ENCODE peak calls at places on chromosomes 3 and 15, in eight cellular contexts. I, K, N, A, V, W, J and T are unnamed samples.
A peak's percentile ranks its signal among the peaks of the same experiment; 100 is the strongest.

GRCh38 chr15:98954411-98954810 is 53.2 kb downstream of the PGPEP1L start:
- DNase-seq in I (peak; percentile 33), K (peak; percentile 83), N (peak; percentile 70), A (no peak), V (peak; percentile 85), W (peak; percentile 88), J (peak; percentile 94), T (peak; percentile 87)

GRCh38 chr3:107969994-107970896 is 120.6 kb downstream of the CD47 start:
- DNase-seq in I (peak; percentile 39), K (no peak), N (no peak), A (no peak), V (no peak), W (peak; percentile 16), J (no peak), T (no peak)

GRCh38 chr15:97904196-97904572 is 56.3 kb upstream of the ARRDC4 start:
- DNase-seq in I (peak; percentile 77), K (peak; percentile 65), N (peak; percentile 76), A (peak; percentile 90), V (peak; percentile 87), W (peak; percentile 44), J (peak; percentile 87), T (peak; percentile 83)

GRCh38 chr3:97658670-97659285 is 105.8 kb upstream of the ARL6 start:
- DNase-seq in I (no peak), K (no peak), N (no peak), A (peak; percentile 79), V (no peak), W (peak; percentile 2), J (no peak), T (no peak)

GRCh38 chr3:52470920-52471319 is 15.5 kb downstream of the NISCH start:
- DNase-seq in I (no peak), K (no peak), N (no peak), A (no peak), V (no peak), W (no peak), J (no peak), T (peak; percentile 31)

GRCh38 chr3:105691053-105691452 is 177.8 kb downstream of the CBLB start:
- DNase-seq in I (no peak), K (no peak), N (no peak), A (no peak), V (no peak), W (peak; percentile 6), J (no peak), T (no peak)

GRCh38 chr15:41854443-41854842 is 15.8 kb downstream of the PLA2G4B start:
- DNase-seq in I (no peak), K (no peak), N (no peak), A (no peak), V (no peak), W (no peak), J (no peak), T (no peak)

GRCh38 chr3:7421065-7421464 is 560.1 kb downstream of the GRM7 start:
- DNase-seq in I (no peak), K (no peak), N (no peak), A (peak; percentile 30), V (no peak), W (no peak), J (no peak), T (no peak)

GRCh38 chr3:116083686-116084085 is 361.6 kb downstream of the LSAMP start:
- DNase-seq in I (no peak), K (no peak), N (no peak), A (no peak), V (no peak), W (peak; percentile 3), J (no peak), T (no peak)

GRCh38 chr15:84859143-84859542 is 25.3 kb upstream of the SLC28A1 start:
- DNase-seq in I (peak; percentile 48), K (no peak), N (no peak), A (no peak), V (no peak), W (no peak), J (no peak), T (no peak)

GRCh38 chr15:78907577-78907976 is 34.9 kb downstream of the MORF4L1 start:
- DNase-seq in I (no peak), K (no peak), N (no peak), A (peak; percentile 90), V (no peak), W (no peak), J (no peak), T (no peak)

GRCh38 chr3:77001071-77001470 is 38.8 kb upstream of the ROBO2 start:
- DNase-seq in I (no peak), K (no peak), N (no peak), A (no peak), V (no peak), W (no peak), J (no peak), T (no peak)

GRCh38 chr3:124149081-124149480 is 157.2 kb upstream of the ROPN1 start:
- DNase-seq in I (no peak), K (no peak), N (no peak), A (no peak), V (no peak), W (no peak), J (no peak), T (no peak)

GRCh38 chr3:64239841-64240240 is 14.6 kb upstream of the PRICKLE2 start:
- DNase-seq in I (no peak), K (no peak), N (no peak), A (no peak), V (no peak), W (no peak), J (no peak), T (no peak)

GRCh38 chr15:75751116-75751875 is 38.6 kb upstream of the CSPG4 start:
- DNase-seq in I (no peak), K (no peak), N (peak; percentile 5), A (no peak), V (no peak), W (no peak), J (no peak), T (no peak)

GRCh38 chr15:96320703-96321421 is 9.6 kb upstream of the NR2F2 start:
- DNase-seq in I (no peak), K (no peak), N (no peak), A (no peak), V (no peak), W (no peak), J (no peak), T (no peak)

GRCh38 chr3:196991581-196992460 is 23.2 kb upstream of the PIGZ start:
- DNase-seq in I (no peak), K (peak; percentile 8), N (no peak), A (no peak), V (no peak), W (no peak), J (peak; percentile 31), T (no peak)

DNA sequence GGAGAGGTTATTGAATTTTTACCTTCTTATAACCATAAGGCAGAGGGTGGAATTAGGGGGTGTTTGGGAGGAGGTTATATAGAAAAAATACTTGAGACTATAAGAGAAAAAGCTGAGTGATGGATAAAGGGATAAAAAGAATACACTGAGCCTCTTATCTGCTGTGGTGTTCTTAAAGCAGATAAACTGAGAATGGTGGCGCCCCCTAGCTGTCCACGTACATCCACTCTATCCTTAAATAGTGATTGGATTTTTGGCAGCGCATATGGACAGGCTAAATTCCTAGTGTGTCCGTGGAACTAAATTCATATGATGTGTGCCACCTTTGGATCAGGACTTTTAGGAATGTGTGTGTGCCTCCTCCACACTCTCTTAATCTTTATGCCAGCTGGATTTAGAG is 121.1 kb downstream of the OXSM start:
- DNase-seq in I (peak; percentile 41), K (no peak), N (no peak), A (peak; percentile 89), V (peak; percentile 73), W (peak; percentile 48), J (no peak), T (no peak)
- TF ChIP-seq CTCF in I (peak; percentile 20), K (peak; percentile 36), N (no peak), A (peak; percentile 94), V (no peak), W (peak; percentile 39), J (peak; percentile 21), T (peak; percentile 21)

DNA sequence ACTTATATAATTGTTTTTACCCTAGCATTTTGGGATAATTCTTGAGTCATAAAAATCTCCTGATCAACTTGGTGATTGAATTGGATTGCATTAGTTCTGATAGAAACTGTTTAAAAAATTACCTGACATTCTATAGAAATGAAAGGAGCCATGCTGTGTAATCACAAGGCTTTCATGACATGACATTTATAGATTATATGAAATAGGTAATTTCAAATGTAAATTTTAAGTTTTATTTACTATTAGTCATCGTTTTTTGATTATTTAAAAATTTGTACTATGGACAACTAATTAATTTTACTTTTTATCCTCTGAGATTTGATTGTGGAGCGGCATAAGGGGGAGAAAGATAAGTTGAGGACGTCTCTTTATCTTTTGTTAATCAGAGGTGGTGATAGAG is 12.3 kb upstream of the CHD2 start:
- DNase-seq in I (no peak), K (no peak), N (no peak), A (no peak), V (no peak), W (no peak), J (no peak), T (no peak)
- H3K4me1 ChIP-seq in I (peaks cover 3% of the 10 kb centered on the region), K (peaks cover 95% of the 10 kb centered on the region), N (peaks cover 9% of the 10 kb centered on the region), A (peaks cover 9% of the 10 kb centered on the region), V (peaks cover 20% of the 10 kb centered on the region), W (no peaks in the 10 kb centered on the region), J (peaks cover 23% of the 10 kb centered on the region), T (peaks cover 47% of the 10 kb centered on the region)

GRCh38 chr3:61559108-61559731 is 2.2 kb upstream of the PTPRG start:
- DNase-seq in I (no peak), K (no peak), N (no peak), A (no peak), V (no peak), W (no peak), J (peak; percentile 72), T (no peak)

GRCh38 chr3:61562042-61562809 is 855 bp downstream of the PTPRG start:
- DNase-seq in I (peak; percentile 26), K (peak; percentile 31), N (no peak), A (no peak), V (no peak), W (peak; percentile 31), J (peak; percentile 65), T (peak; percentile 69)

GRCh38 chr3:61561374-61562041 is at the start of gene PTPRG:
- DNase-seq in I (peak; percentile 88), K (peak; percentile 91), N (peak; percentile 90), A (peak; percentile 93), V (peak; percentile 95), W (peak; percentile 94), J (peak; percentile 98), T (peak; percentile 95)

GRCh38 chr3:61562810-61563613 is 1.6 kb downstream of the PTPRG start:
- DNase-seq in I (peak; percentile 33), K (peak; percentile 45), N (peak; percentile 37), A (peak; percentile 39), V (peak; percentile 35), W (peak; percentile 35), J (peak; percentile 90), T (peak; percentile 50)

GRCh38 chr3:61560452-61561373 is 658 bp upstream of the PTPRG start:
- DNase-seq in I (peak; percentile 83), K (peak; percentile 88), N (peak; percentile 87), A (peak; percentile 96), V (peak; percentile 79), W (peak; percentile 73), J (peak; percentile 97), T (peak; percentile 84)
- TF ChIP-seq CTCF in I (no peak), K (peak; percentile 44), N (no peak), A (no peak), V (peak; percentile 4), W (no peak), J (no peak), T (peak; percentile 29)

GRCh38 chr3:135911106-135911505 is 54.4 kb upstream of the PPP2R3A start:
- DNase-seq in I (no peak), K (no peak), N (no peak), A (no peak), V (no peak), W (peak; percentile 52), J (no peak), T (no peak)
- H3K4me1 ChIP-seq in I (no peaks in the 10 kb centered on the region), K (no peaks in the 10 kb centered on the region), N (no peaks in the 10 kb centered on the region), A (no peaks in the 10 kb centered on the region), V (no peaks in the 10 kb centered on the region), W (peaks cover 2% of the 10 kb centered on the region), J (no peaks in the 10 kb centered on the region), T (no peaks in the 10 kb centered on the region)

GRCh38 chr3:49701388-49702077 is 12.2 kb downstream of the RNF123 start:
- DNase-seq in I (no peak), K (no peak), N (no peak), A (peak; percentile 85), V (no peak), W (no peak), J (peak; percentile 89), T (no peak)
- TF ChIP-seq CTCF in I (no peak), K (peak; percentile 46), N (no peak), A (peak; percentile 67), V (no peak), W (peak; percentile 53), J (peak; percentile 47), T (peak; percentile 33)